ENCODE peak calls at places on chromosomes 4 and X, in eight cellular contexts. A is lower leg skin, N is Peyer's patch, R is Panc1, L is GM06990, X is A549, V is suprapubic skin, Q is fibroblast of pulmonary artery. B is an unnamed sample.
A peak's percentile ranks its signal among the peaks of the same experiment; 100 is the strongest.

GRCh38 chr4:26218677-26219181 is 102.1 kb upstream of the RBPJ start:
- DNase-seq in A (no peak), N (no peak), R (no peak), L (peak; percentile 35), X (no peak), V (no peak), Q (no peak), B (no peak)

GRCh38 chrX:115018040-115018647 is 728 bp upstream of the IL13RA2 start:
- DNase-seq in A (no peak), N (no peak), R (no peak), L (no peak), X (no peak), V (no peak), Q (peak; percentile 29), B (no peak)

GRCh38 chr4:45629717-45630116 is 494.1 kb downstream of the GABRG1 start:
- DNase-seq in A (no peak), N (no peak), R (no peak), L (no peak), X (no peak), V (no peak), Q (no peak), B (no peak)

GRCh38 chr4:181647396-181648107 is 595.6 kb upstream of the TENM3 start:
- DNase-seq in A (no peak), N (no peak), R (no peak), L (no peak), X (no peak), V (no peak), Q (peak; percentile 24), B (no peak)

GRCh38 chrX:11787564-11787963 is 29.5 kb downstream of the MSL3 start:
- DNase-seq in A (peak; percentile 19), N (peak; percentile 65), R (no peak), L (peak; percentile 46), X (peak; percentile 79), V (peak; percentile 77), Q (peak; percentile 68), B (no peak)

GRCh38 chr4:76896731-76897521 is 1.0 kb downstream of the SOWAHB start:
- DNase-seq in A (no peak), N (no peak), R (no peak), L (peak; percentile 26), X (peak; percentile 13), V (no peak), Q (peak; percentile 13), B (no peak)

GRCh38 chrX:46294234-46294633 is 251.0 kb downstream of the ZNF674 start:
- DNase-seq in A (no peak), N (no peak), R (no peak), L (no peak), X (no peak), V (no peak), Q (no peak), B (no peak)

GRCh38 chrX:121781991-121782390 is 734.6 kb downstream of the GLUD2 start:
- DNase-seq in A (no peak), N (no peak), R (no peak), L (no peak), X (no peak), V (no peak), Q (no peak), B (no peak)

GRCh38 chrX:13750204-13750603 is 15.7 kb downstream of the OFD1 start:
- DNase-seq in A (no peak), N (no peak), R (no peak), L (no peak), X (peak; percentile 69), V (no peak), Q (peak; percentile 55), B (no peak)

GRCh38 chr4:3041192-3042142 is 32.9 kb downstream of the HTT-AS start:
- DNase-seq in A (peak; percentile 64), N (peak; percentile 55), R (no peak), L (peak; percentile 82), X (no peak), V (no peak), Q (no peak), B (no peak)

GRCh38 chr4:144594471-144594986 is 51.4 kb upstream of the HHIP start:
- DNase-seq in A (no peak), N (no peak), R (no peak), L (no peak), X (no peak), V (no peak), Q (no peak), B (no peak)

GRCh38 chrX:153735274-153735673 is 10.6 kb downstream of the ABCD1 start:
- DNase-seq in A (no peak), N (no peak), R (no peak), L (no peak), X (no peak), V (no peak), Q (no peak), B (no peak)

GRCh38 chr4:74527049-74527448 is 82.1 kb downstream of the AREG start:
- DNase-seq in A (no peak), N (no peak), R (no peak), L (no peak), X (no peak), V (no peak), Q (no peak), B (no peak)

GRCh38 chr4:182286035-182286434 is 42.8 kb downstream of the TENM3 start:
- DNase-seq in A (no peak), N (no peak), R (no peak), L (no peak), X (no peak), V (no peak), Q (no peak), B (no peak)

GRCh38 chr4:58502839-58503238 is 1392.7 kb upstream of the IGFBP7 start:
- DNase-seq in A (no peak), N (no peak), R (no peak), L (no peak), X (no peak), V (no peak), Q (no peak), B (no peak)

GRCh38 chr4:104907991-104908390 is 238.7 kb upstream of the TET2 start:
- DNase-seq in A (no peak), N (no peak), R (no peak), L (no peak), X (no peak), V (no peak), Q (no peak), B (no peak)

GRCh38 chr4:13328591-13328990 is 155.5 kb downstream of the RAB28 start:
- DNase-seq in A (no peak), N (no peak), R (no peak), L (no peak), X (no peak), V (no peak), Q (no peak), B (no peak)

GRCh38 chr4:25098964-25099843 is 61.0 kb downstream of the SEPSECS start:
- DNase-seq in A (peak; percentile 47), N (peak; percentile 17), R (no peak), L (no peak), X (peak; percentile 5), V (no peak), Q (peak; percentile 80), B (no peak)

GRCh38 chr4:110287130-110287529 is 88.7 kb upstream of the ELOVL6 start:
- DNase-seq in A (no peak), N (no peak), R (no peak), L (peak; percentile 63), X (peak; percentile 3), V (no peak), Q (peak; percentile 69), B (no peak)

GRCh38 chrX:37755073-37755472 is 24.8 kb upstream of the CYBB start:
- DNase-seq in A (no peak), N (peak; percentile 55), R (no peak), L (peak; percentile 49), X (no peak), V (no peak), Q (no peak), B (no peak)

GRCh38 chrX:9396930-9397329 is 67.9 kb upstream of the TBL1X start:
- DNase-seq in A (no peak), N (no peak), R (no peak), L (no peak), X (peak; percentile 63), V (no peak), Q (peak; percentile 14), B (no peak)

GRCh38 chr4:56976283-56976877 is 1.0 kb downstream of the NOA1 start:
- DNase-seq in A (no peak), N (no peak), R (no peak), L (no peak), X (no peak), V (no peak), Q (no peak), B (no peak)

GRCh38 chr4:56978750-56979303 is at the start of gene POLR2B:
- DNase-seq in A (peak; percentile 94), N (peak; percentile 93), R (peak; percentile 80), L (peak; percentile 86), X (peak; percentile 95), V (peak; percentile 97), Q (peak; percentile 95), B (peak; percentile 93)

GRCh38 chr4:56979674-56980073 is 978 bp downstream of the POLR2B start:
- DNase-seq in A (no peak), N (no peak), R (no peak), L (no peak), X (no peak), V (no peak), Q (peak; percentile 46), B (no peak)

GRCh38 chr4:56977321-56978012 is at the start of gene NOA1:
- DNase-seq in A (peak; percentile 99), N (peak; percentile 96), R (peak; percentile 95), L (peak; percentile 100), X (peak; percentile 98), V (peak; percentile 97), Q (peak; percentile 100), B (peak; percentile 93)

DNA sequence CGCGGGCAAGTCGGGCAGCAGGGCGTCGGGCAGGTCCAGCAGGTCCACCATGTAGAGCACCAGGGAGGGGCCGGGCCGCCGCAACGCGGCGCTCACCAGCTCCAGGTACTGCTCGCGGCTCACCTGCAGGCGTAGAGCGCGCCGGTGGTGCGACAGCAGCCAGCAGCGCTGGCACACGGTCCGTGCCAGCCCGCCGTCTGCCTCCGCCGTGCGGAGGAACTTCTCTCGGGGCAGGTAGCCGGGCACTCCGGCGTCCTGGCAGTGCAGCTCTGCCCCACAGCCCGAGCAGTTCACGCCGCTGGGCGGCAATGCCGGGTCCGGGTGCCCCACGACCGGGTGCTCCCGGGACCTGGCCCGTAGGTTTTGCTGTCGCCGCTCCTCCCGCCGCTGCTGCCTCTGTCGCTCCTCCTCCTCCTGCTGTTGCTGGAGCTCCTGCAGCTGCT is 507 bp downstream of the NOA1 start:
- DNase-seq in A (peak; percentile 19), N (peak; percentile 38), R (no peak), L (no peak), X (peak; percentile 12), V (no peak), Q (no peak), B (no peak)
- TF ChIP-seq CTCF in A (no peak), N (no peak), R (no peak), L (peak; percentile 7), X (no peak), V (no peak), Q (no peak), B (peak; percentile 35)

GRCh38 chr4:98728871-98729270 is 70.5 kb upstream of the TSPAN5 start:
- DNase-seq in A (no peak), N (no peak), R (no peak), L (no peak), X (no peak), V (no peak), Q (no peak), B (no peak)
- H3K4me3 ChIP-seq in A (no peak overlapping the region), N (no peak overlapping the region), R (no peak overlapping the region), L (no peak overlapping the region), X (no peak overlapping the region), V (no peak overlapping the region), Q (no peak overlapping the region), B (no peak overlapping the region)

GRCh38 chrX:151759041-151759440 is 24.5 kb downstream of the CNGA2 start:
- DNase-seq in A (no peak), N (no peak), R (no peak), L (no peak), X (no peak), V (no peak), Q (no peak), B (no peak)
- TF ChIP-seq CTCF in A (no peak), N (no peak), R (no peak), L (no peak), X (no peak), V (no peak), Q (no peak), B (no peak)

GRCh38 chr4:137531121-137531520 is 1.2 kb downstream of the PCDH18 start:
- DNase-seq in A (no peak), N (no peak), R (no peak), L (no peak), X (no peak), V (no peak), Q (peak; percentile 67), B (no peak)
- H3K4me3 ChIP-seq in A (no peak overlapping the region), N (peak overlapping the region; percentile 30), R (peak overlapping the region; percentile 76), L (no peak overlapping the region), X (no peak overlapping the region), V (peak overlapping the region; percentile 52), Q (peak overlapping the region; percentile 62), B (no peak overlapping the region)